ENCODE peak calls at places on chromosomes 5 and 9, in four cellular contexts. E is Right ventricle myocardium inferior, Z is astrocyte of the spinal cord, N is A549. Q is an unnamed sample.

GRCh38 chr9:134501266-134502181 is 140.1 kb upstream of the COL5A1 start:
- DNase-seq in N (no peak), E (peak), Z (peak), Q (no peak)

GRCh38 chr9:122936883-122937282 is 3.9 kb upstream of the RABGAP1 start:
- DNase-seq in N (no peak), Z (no peak), E (no peak), Q (no peak)

GRCh38 chr9:105357937-105358336 is 89.9 kb upstream of the FSD1L start:
- DNase-seq in N (no peak), Z (no peak), E (no peak), Q (no peak)

GRCh38 chr9:91589101-91589553 is 165.5 kb upstream of the NFIL3 start:
- DNase-seq in Z (peak), E (no peak), N (peak), Q (no peak)

GRCh38 chr5:133274597-133274935 is 222.8 kb downstream of the HSPA4 start:
- DNase-seq in E (no peak), N (no peak), Z (no peak), Q (no peak)

GRCh38 chr5:3104446-3105047 is 353.1 kb upstream of the IRX2 start:
- DNase-seq in E (no peak), Z (no peak), N (no peak), Q (no peak)

GRCh38 chr9:98894766-98895165 is 48.9 kb upstream of the COL15A1 start:
- DNase-seq in Z (no peak), N (no peak), E (no peak), Q (no peak)

GRCh38 chr5:175246242-175246891 is 197.6 kb downstream of the DRD1 start:
- DNase-seq in E (no peak), Z (peak), N (peak), Q (peak)

GRCh38 chr5:58477760-58478159 is 13.5 kb upstream of the GAPT start:
- DNase-seq in Z (no peak), N (no peak), E (no peak), Q (peak)

GRCh38 chr5:140270008-140270407 is 32.9 kb downstream of the PFDN1 start:
- DNase-seq in Z (no peak), E (no peak), N (no peak), Q (peak)

GRCh38 chr9:2771661-2772060 is 54.4 kb downstream of the KCNV2 start:
- DNase-seq in Z (no peak), E (no peak), N (no peak), Q (no peak)

GRCh38 chr5:150791536-150791935 is 13.0 kb downstream of the SMIM3 start:
- DNase-seq in N (no peak), Z (no peak), E (no peak), Q (no peak)

GRCh38 chr9:84121991-84122523 is 141.5 kb downstream of the RMI1 start:
- DNase-seq in N (no peak), Z (peak), E (no peak), Q (no peak)

GRCh38 chr9:121837113-121838010 is 185.9 kb downstream of the DAB2IP start:
- DNase-seq in Z (peak), N (no peak), E (no peak), Q (no peak)

GRCh38 chr9:71741841-71742648 is 26.3 kb downstream of the CEMIP2 start:
- DNase-seq in Z (peak), N (peak), E (no peak), Q (peak)

GRCh38 chr9:6426117-6426516 is 13.1 kb downstream of the UHRF2 start:
- DNase-seq in N (no peak), Z (peak), E (no peak), Q (no peak)

GRCh38 chr5:146291421-146292074 is 47.1 kb upstream of the POU4F3 start:
- DNase-seq in E (no peak), Z (peak), N (peak), Q (peak)

GRCh38 chr9:123353041-123353440 is 3.0 kb upstream of the CRB2 start:
- DNase-seq in Z (no peak), E (no peak), N (no peak), Q (peak)

GRCh38 chr9:124012368-124013262 is 1.0 kb downstream of the LHX2 start:
- DNase-seq in Z (no peak), N (no peak), E (no peak), Q (no peak)

GRCh38 chr5:3656803-3657202 is 61.2 kb downstream of the IRX1 start:
- DNase-seq in Z (no peak), N (no peak), E (no peak), Q (no peak)

GRCh38 chr9:5796298-5796697 is 36.6 kb downstream of the ERMP1 start:
- DNase-seq in E (no peak), Z (no peak), N (no peak), Q (no peak)

GRCh38 chr5:73214921-73215490 is 42.0 kb downstream of the TMEM174 start:
- DNase-seq in E (no peak), N (no peak), Z (no peak), Q (no peak)

GRCh38 chr9:32644698-32645097 is 9.2 kb upstream of the TAF1L start:
- DNase-seq in N (peak), E (no peak), Z (peak), Q (no peak)

GRCh38 chr5:5039918-5040317 is 100.2 kb upstream of the ADAMTS16 start:
- DNase-seq in Z (no peak), E (no peak), N (no peak), Q (no peak)

GRCh38 chr9:6931913-6932312 is 174.1 kb downstream of the KDM4C start:
- DNase-seq in N (peak), Z (peak), E (no peak), Q (peak)

GRCh38 chr5:112642885-112643284 is 94.8 kb upstream of the APC start:
- DNase-seq in N (no peak), Z (no peak), E (no peak), Q (no peak)

GRCh38 chr9:112046181-112046580 is 128.9 kb downstream of the SUSD1 start:
- DNase-seq in N (peak), Z (peak), E (no peak), Q (no peak)

GRCh38 chr9:87868635-87869034 is 14.0 kb upstream of the SPATA31E1 start:
- DNase-seq in E (no peak), Z (no peak), N (no peak), Q (no peak)

GRCh38 chr5:10588109-10588775 is 24.4 kb downstream of the ANKRD33B start:
- DNase-seq in E (no peak), Z (no peak), N (no peak), Q (no peak)

GRCh38 chr5:1851290-1851934 is 31.3 kb downstream of the IRX4 start:
- DNase-seq in N (no peak), Z (no peak), E (peak), Q (no peak)

GRCh38 chr5:43227655-43228054 is 35.6 kb downstream of the NIM1K start:
- DNase-seq in N (peak), Z (peak), E (no peak), Q (peak)

GRCh38 chr9:26326473-26327044 is 566.0 kb downstream of the CAAP1 start:
- DNase-seq in E (no peak), Z (peak), N (peak), Q (peak)

GRCh38 chr5:120604898-120605297 is 140.8 kb downstream of the PRR16 start:
- DNase-seq in N (peak), Z (peak), E (no peak), Q (no peak)

GRCh38 chr5:137730331-137730730 is 5.6 kb downstream of the KLHL3 start:
- DNase-seq in Z (peak), E (no peak), N (no peak), Q (no peak)

GRCh38 chr5:168822745-168823281 is 243.6 kb upstream of the PANK3 start:
- DNase-seq in Z (no peak), E (no peak), N (no peak), Q (no peak)

GRCh38 chr9:135596211-135596610 is 34.7 kb downstream of the PAEP start:
- DNase-seq in N (no peak), E (no peak), Z (no peak), Q (no peak)

GRCh38 chr5:10668697-10669096 is 92.3 kb downstream of the DAP start:
- DNase-seq in N (no peak), Z (no peak), E (no peak), Q (no peak)

Q was measured in HT-29.